ENCODE peak calls at places on chromosomes 12 and 14, in six cellular contexts. One of them, this sample, is unnamed.

GRCh38 chr12:74105434-74105833 is 432.2 kb upstream of the ATXN7L3B start:
- DNase-seq in dermis blood vessel endothelial cell: no peak
- DNase-seq in COR-L47: no peak
- DNase-seq in HT1080: peak; percentile 83
- DNase-seq in ecto neural progenitor cell: no peak
- DNase-seq in stimulated activated CD4-positive, alpha-beta T cell treated with anti-CD3 and anti-CD28 coated beads, Interleukin-15, amount 100 ng/mL, for 24 hours: no peak
- DNase-seq in this sample: no peak

GRCh38 chr14:22510527-22511110 is 78.4 kb downstream of the DAD1 start:
- DNase-seq in dermis blood vessel endothelial cell: peak; percentile 43
- DNase-seq in COR-L47: no peak
- DNase-seq in HT1080: peak; percentile 27
- DNase-seq in ecto neural progenitor cell: no peak
- DNase-seq in stimulated activated CD4-positive, alpha-beta T cell treated with anti-CD3 and anti-CD28 coated beads, Interleukin-15, amount 100 ng/mL, for 24 hours: no peak
- DNase-seq in this sample: no peak

GRCh38 chr14:76715102-76715926 is 46.0 kb upstream of the VASH1 start:
- DNase-seq in dermis blood vessel endothelial cell: peak; percentile 76
- DNase-seq in COR-L47: peak; percentile 5
- DNase-seq in HT1080: no peak
- DNase-seq in ecto neural progenitor cell: no peak
- DNase-seq in stimulated activated CD4-positive, alpha-beta T cell treated with anti-CD3 and anti-CD28 coated beads, Interleukin-15, amount 100 ng/mL, for 24 hours: no peak
- DNase-seq in this sample: no peak

GRCh38 chr12:78229491-78230209 is 399.0 kb downstream of the NAV3 start:
- DNase-seq in dermis blood vessel endothelial cell: peak; percentile 59
- DNase-seq in COR-L47: peak; percentile 35
- DNase-seq in HT1080: peak; percentile 38
- DNase-seq in ecto neural progenitor cell: no peak
- DNase-seq in stimulated activated CD4-positive, alpha-beta T cell treated with anti-CD3 and anti-CD28 coated beads, Interleukin-15, amount 100 ng/mL, for 24 hours: peak; percentile 28
- DNase-seq in this sample: no peak

GRCh38 chr14:95460647-95461478 is 55.6 kb downstream of the SYNE3 start:
- DNase-seq in dermis blood vessel endothelial cell: peak; percentile 71
- DNase-seq in COR-L47: peak; percentile 100
- DNase-seq in HT1080: peak; percentile 95
- DNase-seq in ecto neural progenitor cell: no peak
- DNase-seq in stimulated activated CD4-positive, alpha-beta T cell treated with anti-CD3 and anti-CD28 coated beads, Interleukin-15, amount 100 ng/mL, for 24 hours: no peak
- DNase-seq in this sample: no peak

GRCh38 chr14:60646202-60646886 is 2.9 kb downstream of the SIX1 start:
- DNase-seq in dermis blood vessel endothelial cell: no peak
- DNase-seq in COR-L47: no peak
- DNase-seq in HT1080: no peak
- DNase-seq in ecto neural progenitor cell: peak; percentile 56
- DNase-seq in stimulated activated CD4-positive, alpha-beta T cell treated with anti-CD3 and anti-CD28 coated beads, Interleukin-15, amount 100 ng/mL, for 24 hours: no peak
- DNase-seq in this sample: no peak

GRCh38 chr14:31096255-31096654 is 70.1 kb upstream of the STRN3 start:
- DNase-seq in dermis blood vessel endothelial cell: no peak
- DNase-seq in COR-L47: no peak
- DNase-seq in HT1080: no peak
- DNase-seq in ecto neural progenitor cell: no peak
- DNase-seq in stimulated activated CD4-positive, alpha-beta T cell treated with anti-CD3 and anti-CD28 coated beads, Interleukin-15, amount 100 ng/mL, for 24 hours: no peak
- DNase-seq in this sample: no peak

GRCh38 chr14:92495041-92495440 is 18.5 kb upstream of the RIN3 start:
- DNase-seq in dermis blood vessel endothelial cell: peak; percentile 53
- DNase-seq in COR-L47: no peak
- DNase-seq in HT1080: peak; percentile 37
- DNase-seq in ecto neural progenitor cell: peak; percentile 35
- DNase-seq in stimulated activated CD4-positive, alpha-beta T cell treated with anti-CD3 and anti-CD28 coated beads, Interleukin-15, amount 100 ng/mL, for 24 hours: no peak
- DNase-seq in this sample: no peak

GRCh38 chr12:13973981-13974380 is 7.4 kb downstream of the GRIN2B start:
- DNase-seq in dermis blood vessel endothelial cell: no peak
- DNase-seq in COR-L47: no peak
- DNase-seq in HT1080: no peak
- DNase-seq in ecto neural progenitor cell: no peak
- DNase-seq in stimulated activated CD4-positive, alpha-beta T cell treated with anti-CD3 and anti-CD28 coated beads, Interleukin-15, amount 100 ng/mL, for 24 hours: no peak
- DNase-seq in this sample: no peak

GRCh38 chr14:64061115-64061514 is 208.3 kb downstream of the SYNE2 start:
- DNase-seq in dermis blood vessel endothelial cell: no peak
- DNase-seq in COR-L47: no peak
- DNase-seq in HT1080: no peak
- DNase-seq in ecto neural progenitor cell: no peak
- DNase-seq in stimulated activated CD4-positive, alpha-beta T cell treated with anti-CD3 and anti-CD28 coated beads, Interleukin-15, amount 100 ng/mL, for 24 hours: no peak
- DNase-seq in this sample: no peak

GRCh38 chr12:116247377-116247776 is 30.1 kb downstream of the MED13L start:
- DNase-seq in dermis blood vessel endothelial cell: no peak
- DNase-seq in COR-L47: no peak
- DNase-seq in HT1080: no peak
- DNase-seq in ecto neural progenitor cell: no peak
- DNase-seq in stimulated activated CD4-positive, alpha-beta T cell treated with anti-CD3 and anti-CD28 coated beads, Interleukin-15, amount 100 ng/mL, for 24 hours: no peak
- DNase-seq in this sample: no peak

GRCh38 chr14:52063107-52063506 is 5.8 kb downstream of the NID2 start:
- DNase-seq in dermis blood vessel endothelial cell: no peak
- DNase-seq in COR-L47: no peak
- DNase-seq in HT1080: no peak
- DNase-seq in ecto neural progenitor cell: no peak
- DNase-seq in stimulated activated CD4-positive, alpha-beta T cell treated with anti-CD3 and anti-CD28 coated beads, Interleukin-15, amount 100 ng/mL, for 24 hours: no peak
- DNase-seq in this sample: no peak

GRCh38 chr12:74449872-74450271 is 87.8 kb upstream of the ATXN7L3B start:
- DNase-seq in dermis blood vessel endothelial cell: no peak
- DNase-seq in COR-L47: no peak
- DNase-seq in HT1080: peak; percentile 93
- DNase-seq in ecto neural progenitor cell: no peak
- DNase-seq in stimulated activated CD4-positive, alpha-beta T cell treated with anti-CD3 and anti-CD28 coated beads, Interleukin-15, amount 100 ng/mL, for 24 hours: no peak
- DNase-seq in this sample: no peak

GRCh38 chr12:67355428-67356385 is 86.5 kb downstream of the CAND1 start:
- DNase-seq in dermis blood vessel endothelial cell: peak; percentile 68
- DNase-seq in COR-L47: peak; percentile 66
- DNase-seq in HT1080: peak; percentile 65
- DNase-seq in ecto neural progenitor cell: no peak
- DNase-seq in stimulated activated CD4-positive, alpha-beta T cell treated with anti-CD3 and anti-CD28 coated beads, Interleukin-15, amount 100 ng/mL, for 24 hours: no peak
- DNase-seq in this sample: no peak

GRCh38 chr12:28369483-28369882 is 179.2 kb downstream of the CCDC91 start:
- DNase-seq in dermis blood vessel endothelial cell: no peak
- DNase-seq in COR-L47: no peak
- DNase-seq in HT1080: no peak
- DNase-seq in ecto neural progenitor cell: no peak
- DNase-seq in stimulated activated CD4-positive, alpha-beta T cell treated with anti-CD3 and anti-CD28 coated beads, Interleukin-15, amount 100 ng/mL, for 24 hours: no peak
- DNase-seq in this sample: no peak

GRCh38 chr14:105622329-105622955 is 96.1 kb downstream of the TMEM121 start:
- DNase-seq in dermis blood vessel endothelial cell: no peak
- DNase-seq in COR-L47: no peak
- DNase-seq in HT1080: no peak
- DNase-seq in ecto neural progenitor cell: peak; percentile 40
- DNase-seq in stimulated activated CD4-positive, alpha-beta T cell treated with anti-CD3 and anti-CD28 coated beads, Interleukin-15, amount 100 ng/mL, for 24 hours: no peak
- DNase-seq in this sample: no peak

GRCh38 chr12:9134981-9135628 is 19.4 kb upstream of the A2M start:
- DNase-seq in dermis blood vessel endothelial cell: peak; percentile 61
- DNase-seq in COR-L47: no peak
- DNase-seq in HT1080: peak; percentile 35
- DNase-seq in ecto neural progenitor cell: no peak
- DNase-seq in stimulated activated CD4-positive, alpha-beta T cell treated with anti-CD3 and anti-CD28 coated beads, Interleukin-15, amount 100 ng/mL, for 24 hours: peak; percentile 27
- DNase-seq in this sample: no peak

GRCh38 chr14:52003324-52003723 is 14.0 kb downstream of the RTRAF start:
- DNase-seq in dermis blood vessel endothelial cell: peak; percentile 70
- DNase-seq in COR-L47: no peak
- DNase-seq in HT1080: no peak
- DNase-seq in ecto neural progenitor cell: no peak
- DNase-seq in stimulated activated CD4-positive, alpha-beta T cell treated with anti-CD3 and anti-CD28 coated beads, Interleukin-15, amount 100 ng/mL, for 24 hours: no peak
- DNase-seq in this sample: no peak

GRCh38 chr12:82608706-82609105 is 78.0 kb upstream of the TMTC2 start:
- DNase-seq in dermis blood vessel endothelial cell: no peak
- DNase-seq in COR-L47: no peak
- DNase-seq in HT1080: peak; percentile 69
- DNase-seq in ecto neural progenitor cell: no peak
- DNase-seq in stimulated activated CD4-positive, alpha-beta T cell treated with anti-CD3 and anti-CD28 coated beads, Interleukin-15, amount 100 ng/mL, for 24 hours: no peak
- DNase-seq in this sample: no peak

GRCh38 chr14:64919618-64920017 is 5.4 kb downstream of the CHURC1 start:
- DNase-seq in dermis blood vessel endothelial cell: no peak
- DNase-seq in COR-L47: no peak
- DNase-seq in HT1080: no peak
- DNase-seq in ecto neural progenitor cell: no peak
- DNase-seq in stimulated activated CD4-positive, alpha-beta T cell treated with anti-CD3 and anti-CD28 coated beads, Interleukin-15, amount 100 ng/mL, for 24 hours: no peak
- DNase-seq in this sample: no peak

This sample was measured in activated effector memory CD4-positive, alpha-beta T cell treated with Interleukin-2 at 50 U/mL for 16 hours.